ENCODE peak calls at places on chromosome 18, in four cellular contexts. One of them, this sample, is unnamed.
A peak's percentile ranks its signal among the peaks of the same experiment; 100 is the strongest.

GRCh38 chr18:8480506-8481328 is 128.5 kb upstream of the RAB12 start:
- DNase-seq in ecto neural progenitor cell: peak; percentile 62
- DNase-seq in left kidney: peak; percentile 87
- DNase-seq in left lobe of liver: peak; percentile 44
- DNase-seq in this sample: peak; percentile 20

GRCh38 chr18:55053976-55054375 is 94.7 kb upstream of the CCDC68 start:
- DNase-seq in ecto neural progenitor cell: no peak
- DNase-seq in left kidney: no peak
- DNase-seq in left lobe of liver: no peak
- DNase-seq in this sample: no peak

GRCh38 chr18:10266236-10266585 is 188.2 kb upstream of the APCDD1 start:
- DNase-seq in ecto neural progenitor cell: no peak
- DNase-seq in left kidney: no peak
- DNase-seq in left lobe of liver: no peak
- DNase-seq in this sample: no peak

GRCh38 chr18:8703781-8704301 is 1.5 kb upstream of the MTCL1 start:
- DNase-seq in ecto neural progenitor cell: no peak
- DNase-seq in left kidney: peak; percentile 37
- DNase-seq in left lobe of liver: no peak
- DNase-seq in this sample: no peak

GRCh38 chr18:45456076-45457066 is 158.9 kb upstream of the SLC14A2 start:
- DNase-seq in ecto neural progenitor cell: no peak
- DNase-seq in left kidney: peak; percentile 6
- DNase-seq in left lobe of liver: no peak
- DNase-seq in this sample: peak; percentile 38

GRCh38 chr18:845152-845819 is 33.2 kb upstream of the YES1 start:
- DNase-seq in ecto neural progenitor cell: no peak
- DNase-seq in left kidney: peak; percentile 54
- DNase-seq in left lobe of liver: no peak
- DNase-seq in this sample: no peak

GRCh38 chr18:57709335-57709734 is 87.7 kb upstream of the NARS1 start:
- DNase-seq in ecto neural progenitor cell: no peak
- DNase-seq in left kidney: no peak
- DNase-seq in left lobe of liver: no peak
- DNase-seq in this sample: no peak

GRCh38 chr18:45806226-45806625 is 19.2 kb upstream of the SIGLEC15 start:
- DNase-seq in ecto neural progenitor cell: no peak
- DNase-seq in left kidney: no peak
- DNase-seq in left lobe of liver: no peak
- DNase-seq in this sample: no peak

GRCh38 chr18:5895886-5896740 is 791 bp upstream of the TMEM200C start:
- DNase-seq in ecto neural progenitor cell: peak; percentile 84
- DNase-seq in left kidney: peak; percentile 87
- DNase-seq in left lobe of liver: peak; percentile 48
- DNase-seq in this sample: peak; percentile 48

GRCh38 chr18:78528437-78529228 is 451.0 kb upstream of the SALL3 start:
- DNase-seq in ecto neural progenitor cell: no peak
- DNase-seq in left kidney: no peak
- DNase-seq in left lobe of liver: no peak
- DNase-seq in this sample: no peak

GRCh38 chr18:41732371-41732770 is 222.7 kb upstream of the PIK3C3 start:
- DNase-seq in ecto neural progenitor cell: no peak
- DNase-seq in left kidney: no peak
- DNase-seq in left lobe of liver: no peak
- DNase-seq in this sample: no peak

GRCh38 chr18:58288922-58289797 is 245.1 kb downstream of the NEDD4L start:
- DNase-seq in ecto neural progenitor cell: no peak
- DNase-seq in left kidney: peak; percentile 77
- DNase-seq in left lobe of liver: no peak
- DNase-seq in this sample: no peak

GRCh38 chr18:29160123-29160522 is 983.2 kb upstream of the CDH2 start:
- DNase-seq in ecto neural progenitor cell: no peak
- DNase-seq in left kidney: peak; percentile 68
- DNase-seq in left lobe of liver: no peak
- DNase-seq in this sample: no peak

GRCh38 chr18:12726774-12727550 is 24.1 kb downstream of the PSMG2 start:
- DNase-seq in ecto neural progenitor cell: peak; percentile 76
- DNase-seq in left kidney: peak; percentile 84
- DNase-seq in left lobe of liver: no peak
- DNase-seq in this sample: peak; percentile 38

GRCh38 chr18:75041586-75041985 is 167.4 kb downstream of the PTGR3 start:
- DNase-seq in ecto neural progenitor cell: no peak
- DNase-seq in left kidney: no peak
- DNase-seq in left lobe of liver: no peak
- DNase-seq in this sample: no peak